ENCODE peak calls at places on chromosomes 13 and 19, in six cellular contexts. One of them, this sample, is unnamed.

GRCh38 chr13:106499905-106500304 is 35.6 kb downstream of the EFNB2 start:
- DNase-seq in stimulated activated CD8-positive, alpha-beta memory T cell treated with anti-CD3 and anti-CD28 coated beads, Interleukin-15, amount 100 ng/mL, for 4 hours: no peak
- DNase-seq in NCI-H187 treated with DMSO at 0.1 percent for 48 hours: no peak
- DNase-seq in MV-4-11: peak; percentile 93
- DNase-seq in neural crest cell: no peak
- DNase-seq in lower leg skin: no peak
- DNase-seq in this sample: no peak

GRCh38 chr13:23547000-23547590 is 23.1 kb upstream of the TNFRSF19 start:
- DNase-seq in stimulated activated CD8-positive, alpha-beta memory T cell treated with anti-CD3 and anti-CD28 coated beads, Interleukin-15, amount 100 ng/mL, for 4 hours: no peak
- DNase-seq in NCI-H187 treated with DMSO at 0.1 percent for 48 hours: no peak
- DNase-seq in MV-4-11: no peak
- DNase-seq in neural crest cell: no peak
- DNase-seq in lower leg skin: no peak
- DNase-seq in this sample: no peak

GRCh38 chr13:35995136-35995535 is 136.0 kb downstream of the DCLK1 start:
- DNase-seq in stimulated activated CD8-positive, alpha-beta memory T cell treated with anti-CD3 and anti-CD28 coated beads, Interleukin-15, amount 100 ng/mL, for 4 hours: no peak
- DNase-seq in NCI-H187 treated with DMSO at 0.1 percent for 48 hours: no peak
- DNase-seq in MV-4-11: peak; percentile 20
- DNase-seq in neural crest cell: no peak
- DNase-seq in lower leg skin: no peak
- DNase-seq in this sample: no peak

GRCh38 chr13:44051405-44051804 is 171.7 kb downstream of the LACC1 start:
- DNase-seq in stimulated activated CD8-positive, alpha-beta memory T cell treated with anti-CD3 and anti-CD28 coated beads, Interleukin-15, amount 100 ng/mL, for 4 hours: no peak
- DNase-seq in NCI-H187 treated with DMSO at 0.1 percent for 48 hours: no peak
- DNase-seq in MV-4-11: no peak
- DNase-seq in neural crest cell: no peak
- DNase-seq in lower leg skin: no peak
- DNase-seq in this sample: no peak

GRCh38 chr13:98890920-98891319 is 86.9 kb downstream of the DOCK9 start:
- DNase-seq in stimulated activated CD8-positive, alpha-beta memory T cell treated with anti-CD3 and anti-CD28 coated beads, Interleukin-15, amount 100 ng/mL, for 4 hours: no peak
- DNase-seq in NCI-H187 treated with DMSO at 0.1 percent for 48 hours: no peak
- DNase-seq in MV-4-11: no peak
- DNase-seq in neural crest cell: no peak
- DNase-seq in lower leg skin: no peak
- DNase-seq in this sample: no peak

GRCh38 chr13:64305246-64305645 is 2889.6 kb upstream of the PCDH20 start:
- DNase-seq in stimulated activated CD8-positive, alpha-beta memory T cell treated with anti-CD3 and anti-CD28 coated beads, Interleukin-15, amount 100 ng/mL, for 4 hours: no peak
- DNase-seq in NCI-H187 treated with DMSO at 0.1 percent for 48 hours: no peak
- DNase-seq in MV-4-11: no peak
- DNase-seq in neural crest cell: no peak
- DNase-seq in lower leg skin: no peak
- DNase-seq in this sample: no peak

GRCh38 chr13:97018029-97018819 is 23.9 kb upstream of the OXGR1 start:
- DNase-seq in stimulated activated CD8-positive, alpha-beta memory T cell treated with anti-CD3 and anti-CD28 coated beads, Interleukin-15, amount 100 ng/mL, for 4 hours: no peak
- DNase-seq in NCI-H187 treated with DMSO at 0.1 percent for 48 hours: no peak
- DNase-seq in MV-4-11: peak; percentile 38
- DNase-seq in neural crest cell: peak; percentile 23
- DNase-seq in lower leg skin: no peak
- DNase-seq in this sample: no peak

GRCh38 chr13:75986818-75987217 is 350.7 kb downstream of the LMO7 start:
- DNase-seq in stimulated activated CD8-positive, alpha-beta memory T cell treated with anti-CD3 and anti-CD28 coated beads, Interleukin-15, amount 100 ng/mL, for 4 hours: no peak
- DNase-seq in NCI-H187 treated with DMSO at 0.1 percent for 48 hours: no peak
- DNase-seq in MV-4-11: no peak
- DNase-seq in neural crest cell: no peak
- DNase-seq in lower leg skin: no peak
- DNase-seq in this sample: no peak

GRCh38 chr19:6271251-6271650 is 8.5 kb downstream of the MLLT1 start:
- DNase-seq in stimulated activated CD8-positive, alpha-beta memory T cell treated with anti-CD3 and anti-CD28 coated beads, Interleukin-15, amount 100 ng/mL, for 4 hours: no peak
- DNase-seq in NCI-H187 treated with DMSO at 0.1 percent for 48 hours: no peak
- DNase-seq in MV-4-11: no peak
- DNase-seq in neural crest cell: no peak
- DNase-seq in lower leg skin: no peak
- DNase-seq in this sample: no peak

GRCh38 chr19:44719262-44719701 is 20.3 kb downstream of the CEACAM16 start:
- DNase-seq in stimulated activated CD8-positive, alpha-beta memory T cell treated with anti-CD3 and anti-CD28 coated beads, Interleukin-15, amount 100 ng/mL, for 4 hours: no peak
- DNase-seq in NCI-H187 treated with DMSO at 0.1 percent for 48 hours: no peak
- DNase-seq in MV-4-11: no peak
- DNase-seq in neural crest cell: no peak
- DNase-seq in lower leg skin: no peak
- DNase-seq in this sample: no peak

GRCh38 chr13:59178344-59178743 is 985.4 kb downstream of the DIAPH3 start:
- DNase-seq in stimulated activated CD8-positive, alpha-beta memory T cell treated with anti-CD3 and anti-CD28 coated beads, Interleukin-15, amount 100 ng/mL, for 4 hours: no peak
- DNase-seq in NCI-H187 treated with DMSO at 0.1 percent for 48 hours: no peak
- DNase-seq in MV-4-11: no peak
- DNase-seq in neural crest cell: no peak
- DNase-seq in lower leg skin: no peak
- DNase-seq in this sample: no peak

GRCh38 chr13:105847532-105848295 is 687.7 kb downstream of the EFNB2 start:
- DNase-seq in stimulated activated CD8-positive, alpha-beta memory T cell treated with anti-CD3 and anti-CD28 coated beads, Interleukin-15, amount 100 ng/mL, for 4 hours: no peak
- DNase-seq in NCI-H187 treated with DMSO at 0.1 percent for 48 hours: peak; percentile 15
- DNase-seq in MV-4-11: no peak
- DNase-seq in neural crest cell: no peak
- DNase-seq in lower leg skin: no peak
- DNase-seq in this sample: no peak

GRCh38 chr13:31200636-31200970 is 828 bp downstream of the B3GLCT start:
- DNase-seq in stimulated activated CD8-positive, alpha-beta memory T cell treated with anti-CD3 and anti-CD28 coated beads, Interleukin-15, amount 100 ng/mL, for 4 hours: no peak
- DNase-seq in NCI-H187 treated with DMSO at 0.1 percent for 48 hours: no peak
- DNase-seq in MV-4-11: no peak
- DNase-seq in neural crest cell: peak; percentile 47
- DNase-seq in lower leg skin: peak; percentile 26
- DNase-seq in this sample: peak; percentile 78

GRCh38 chr13:66152596-66152995 is 1077.5 kb downstream of the PCDH9 start:
- DNase-seq in stimulated activated CD8-positive, alpha-beta memory T cell treated with anti-CD3 and anti-CD28 coated beads, Interleukin-15, amount 100 ng/mL, for 4 hours: no peak
- DNase-seq in NCI-H187 treated with DMSO at 0.1 percent for 48 hours: no peak
- DNase-seq in MV-4-11: no peak
- DNase-seq in neural crest cell: no peak
- DNase-seq in lower leg skin: no peak
- DNase-seq in this sample: no peak

GRCh38 chr13:100883453-100883852 is 208.9 kb upstream of the TMTC4 start:
- DNase-seq in stimulated activated CD8-positive, alpha-beta memory T cell treated with anti-CD3 and anti-CD28 coated beads, Interleukin-15, amount 100 ng/mL, for 4 hours: no peak
- DNase-seq in NCI-H187 treated with DMSO at 0.1 percent for 48 hours: no peak
- DNase-seq in MV-4-11: no peak
- DNase-seq in neural crest cell: no peak
- DNase-seq in lower leg skin: no peak
- DNase-seq in this sample: no peak

GRCh38 chr19:8004723-8005513 is 523 bp downstream of the ELAVL1 start:
- DNase-seq in stimulated activated CD8-positive, alpha-beta memory T cell treated with anti-CD3 and anti-CD28 coated beads, Interleukin-15, amount 100 ng/mL, for 4 hours: peak; percentile 13
- DNase-seq in NCI-H187 treated with DMSO at 0.1 percent for 48 hours: no peak
- DNase-seq in MV-4-11: peak; percentile 45
- DNase-seq in neural crest cell: peak; percentile 9
- DNase-seq in lower leg skin: no peak
- DNase-seq in this sample: peak; percentile 41

GRCh38 chr19:49020931-49021895 is 2.9 kb downstream of the CGB3 start:
- DNase-seq in stimulated activated CD8-positive, alpha-beta memory T cell treated with anti-CD3 and anti-CD28 coated beads, Interleukin-15, amount 100 ng/mL, for 4 hours: no peak
- DNase-seq in NCI-H187 treated with DMSO at 0.1 percent for 48 hours: no peak
- DNase-seq in MV-4-11: peak; percentile 88
- DNase-seq in neural crest cell: no peak
- DNase-seq in lower leg skin: no peak
- DNase-seq in this sample: no peak

GRCh38 chr13:67408823-67409222 is 178.7 kb upstream of the PCDH9 start:
- DNase-seq in stimulated activated CD8-positive, alpha-beta memory T cell treated with anti-CD3 and anti-CD28 coated beads, Interleukin-15, amount 100 ng/mL, for 4 hours: no peak
- DNase-seq in NCI-H187 treated with DMSO at 0.1 percent for 48 hours: no peak
- DNase-seq in MV-4-11: no peak
- DNase-seq in neural crest cell: no peak
- DNase-seq in lower leg skin: no peak
- DNase-seq in this sample: no peak

GRCh38 chr13:28528848-28529247 is 33.9 kb upstream of the FLT1 start:
- DNase-seq in stimulated activated CD8-positive, alpha-beta memory T cell treated with anti-CD3 and anti-CD28 coated beads, Interleukin-15, amount 100 ng/mL, for 4 hours: no peak
- DNase-seq in NCI-H187 treated with DMSO at 0.1 percent for 48 hours: no peak
- DNase-seq in MV-4-11: no peak
- DNase-seq in neural crest cell: no peak
- DNase-seq in lower leg skin: no peak
- DNase-seq in this sample: no peak

GRCh38 chr13:47092202-47092601 is 195.3 kb upstream of the HTR2A start:
- DNase-seq in stimulated activated CD8-positive, alpha-beta memory T cell treated with anti-CD3 and anti-CD28 coated beads, Interleukin-15, amount 100 ng/mL, for 4 hours: no peak
- DNase-seq in NCI-H187 treated with DMSO at 0.1 percent for 48 hours: no peak
- DNase-seq in MV-4-11: no peak
- DNase-seq in neural crest cell: no peak
- DNase-seq in lower leg skin: no peak
- DNase-seq in this sample: no peak

This sample was measured in mucosa of descending colon.